ENCODE peak calls at places on chromosomes 16 and 17, in ten cellular contexts. One of them, this sample, is unnamed.

GRCh38 chr17:2724783-2725164 is 13.2 kb upstream of the CLUH start:
- DNase-seq in activated CD8-positive, alpha-beta memory T cell treated with anti-CD3 and anti-CD28 coated beads for 48 hours: no peak
- DNase-seq in GM03348: peak
- DNase-seq in EH: peak
- DNase-seq in smooth muscle cell of the brain vasculature: no peak
- DNase-seq in activated T-helper 1 cell treated with Interleukin-2 at 50 U/mL for 16 hours: peak
- DNase-seq in effector memory CD4-positive, alpha-beta T cell: no peak
- DNase-seq in psoas muscle: peak
- DNase-seq in NCI-H1092 treated with DMSO at 0.1 percent for 48 hours: no peak
- DNase-seq in pancreas: peak
- DNase-seq in this sample: peak

GRCh38 chr17:81030726-81031570 is 4.0 kb upstream of the BAIAP2 start:
- DNase-seq in activated CD8-positive, alpha-beta memory T cell treated with anti-CD3 and anti-CD28 coated beads for 48 hours: no peak
- DNase-seq in GM03348: no peak
- DNase-seq in EH: no peak
- DNase-seq in smooth muscle cell of the brain vasculature: no peak
- DNase-seq in activated T-helper 1 cell treated with Interleukin-2 at 50 U/mL for 16 hours: no peak
- DNase-seq in effector memory CD4-positive, alpha-beta T cell: no peak
- DNase-seq in psoas muscle: peak
- DNase-seq in NCI-H1092 treated with DMSO at 0.1 percent for 48 hours: peak
- DNase-seq in pancreas: peak
- DNase-seq in this sample: no peak

GRCh38 chr17:17120294-17120693 is 78.0 kb downstream of the MPRIP start:
- DNase-seq in activated CD8-positive, alpha-beta memory T cell treated with anti-CD3 and anti-CD28 coated beads for 48 hours: no peak
- DNase-seq in GM03348: no peak
- DNase-seq in EH: no peak
- DNase-seq in smooth muscle cell of the brain vasculature: no peak
- DNase-seq in activated T-helper 1 cell treated with Interleukin-2 at 50 U/mL for 16 hours: no peak
- DNase-seq in effector memory CD4-positive, alpha-beta T cell: no peak
- DNase-seq in psoas muscle: no peak
- DNase-seq in NCI-H1092 treated with DMSO at 0.1 percent for 48 hours: no peak
- DNase-seq in pancreas: no peak
- DNase-seq in this sample: no peak

GRCh38 chr16:86213427-86214205 is 296.7 kb upstream of the FOXF1 start:
- DNase-seq in activated CD8-positive, alpha-beta memory T cell treated with anti-CD3 and anti-CD28 coated beads for 48 hours: no peak
- DNase-seq in GM03348: no peak
- DNase-seq in EH: no peak
- DNase-seq in smooth muscle cell of the brain vasculature: no peak
- DNase-seq in activated T-helper 1 cell treated with Interleukin-2 at 50 U/mL for 16 hours: no peak
- DNase-seq in effector memory CD4-positive, alpha-beta T cell: no peak
- DNase-seq in psoas muscle: no peak
- DNase-seq in NCI-H1092 treated with DMSO at 0.1 percent for 48 hours: no peak
- DNase-seq in pancreas: no peak
- DNase-seq in this sample: no peak

GRCh38 chr17:57481901-57482300 is 225.6 kb downstream of the MSI2 start:
- DNase-seq in activated CD8-positive, alpha-beta memory T cell treated with anti-CD3 and anti-CD28 coated beads for 48 hours: no peak
- DNase-seq in GM03348: peak
- DNase-seq in EH: peak
- DNase-seq in smooth muscle cell of the brain vasculature: peak
- DNase-seq in activated T-helper 1 cell treated with Interleukin-2 at 50 U/mL for 16 hours: no peak
- DNase-seq in effector memory CD4-positive, alpha-beta T cell: no peak
- DNase-seq in psoas muscle: no peak
- DNase-seq in NCI-H1092 treated with DMSO at 0.1 percent for 48 hours: no peak
- DNase-seq in pancreas: no peak
- DNase-seq in this sample: no peak

GRCh38 chr17:27975146-27976011 is 67.1 kb upstream of the NLK start:
- DNase-seq in activated CD8-positive, alpha-beta memory T cell treated with anti-CD3 and anti-CD28 coated beads for 48 hours: no peak
- DNase-seq in GM03348: peak
- DNase-seq in EH: peak
- DNase-seq in smooth muscle cell of the brain vasculature: no peak
- DNase-seq in activated T-helper 1 cell treated with Interleukin-2 at 50 U/mL for 16 hours: no peak
- DNase-seq in effector memory CD4-positive, alpha-beta T cell: no peak
- DNase-seq in psoas muscle: no peak
- DNase-seq in NCI-H1092 treated with DMSO at 0.1 percent for 48 hours: no peak
- DNase-seq in pancreas: peak
- DNase-seq in this sample: no peak

GRCh38 chr16:65965632-65966031 is 400.9 kb upstream of the CDH5 start:
- DNase-seq in activated CD8-positive, alpha-beta memory T cell treated with anti-CD3 and anti-CD28 coated beads for 48 hours: no peak
- DNase-seq in GM03348: no peak
- DNase-seq in EH: no peak
- DNase-seq in smooth muscle cell of the brain vasculature: no peak
- DNase-seq in activated T-helper 1 cell treated with Interleukin-2 at 50 U/mL for 16 hours: no peak
- DNase-seq in effector memory CD4-positive, alpha-beta T cell: no peak
- DNase-seq in psoas muscle: no peak
- DNase-seq in NCI-H1092 treated with DMSO at 0.1 percent for 48 hours: no peak
- DNase-seq in pancreas: no peak
- DNase-seq in this sample: no peak

GRCh38 chr17:47192549-47192948 is 3.5 kb upstream of the CDC27 start:
- DNase-seq in activated CD8-positive, alpha-beta memory T cell treated with anti-CD3 and anti-CD28 coated beads for 48 hours: no peak
- DNase-seq in GM03348: peak
- DNase-seq in EH: peak
- DNase-seq in smooth muscle cell of the brain vasculature: no peak
- DNase-seq in activated T-helper 1 cell treated with Interleukin-2 at 50 U/mL for 16 hours: no peak
- DNase-seq in effector memory CD4-positive, alpha-beta T cell: no peak
- DNase-seq in psoas muscle: no peak
- DNase-seq in NCI-H1092 treated with DMSO at 0.1 percent for 48 hours: peak
- DNase-seq in pancreas: no peak
- DNase-seq in this sample: no peak

GRCh38 chr16:66882702-66883101 is 2.4 kb downstream of the PDP2 start:
- DNase-seq in activated CD8-positive, alpha-beta memory T cell treated with anti-CD3 and anti-CD28 coated beads for 48 hours: no peak
- DNase-seq in GM03348: no peak
- DNase-seq in EH: no peak
- DNase-seq in smooth muscle cell of the brain vasculature: no peak
- DNase-seq in activated T-helper 1 cell treated with Interleukin-2 at 50 U/mL for 16 hours: no peak
- DNase-seq in effector memory CD4-positive, alpha-beta T cell: no peak
- DNase-seq in psoas muscle: no peak
- DNase-seq in NCI-H1092 treated with DMSO at 0.1 percent for 48 hours: no peak
- DNase-seq in pancreas: no peak
- DNase-seq in this sample: no peak

GRCh38 chr17:15954222-15954621 is 9.3 kb downstream of the ADORA2B start:
- DNase-seq in activated CD8-positive, alpha-beta memory T cell treated with anti-CD3 and anti-CD28 coated beads for 48 hours: no peak
- DNase-seq in GM03348: peak
- DNase-seq in EH: peak
- DNase-seq in smooth muscle cell of the brain vasculature: no peak
- DNase-seq in activated T-helper 1 cell treated with Interleukin-2 at 50 U/mL for 16 hours: no peak
- DNase-seq in effector memory CD4-positive, alpha-beta T cell: no peak
- DNase-seq in psoas muscle: no peak
- DNase-seq in NCI-H1092 treated with DMSO at 0.1 percent for 48 hours: no peak
- DNase-seq in pancreas: no peak
- DNase-seq in this sample: no peak

GRCh38 chr17:37465058-37465616 is 24.6 kb upstream of the DUSP14 start:
- DNase-seq in activated CD8-positive, alpha-beta memory T cell treated with anti-CD3 and anti-CD28 coated beads for 48 hours: no peak
- DNase-seq in GM03348: peak
- DNase-seq in EH: peak
- DNase-seq in smooth muscle cell of the brain vasculature: no peak
- DNase-seq in activated T-helper 1 cell treated with Interleukin-2 at 50 U/mL for 16 hours: no peak
- DNase-seq in effector memory CD4-positive, alpha-beta T cell: no peak
- DNase-seq in psoas muscle: no peak
- DNase-seq in NCI-H1092 treated with DMSO at 0.1 percent for 48 hours: no peak
- DNase-seq in pancreas: no peak
- DNase-seq in this sample: no peak

This sample was measured in HuH-7.5.